ENCODE peak calls at places on chromosome 3, in seven cellular contexts. M, F, Q, N, C, P and G are unnamed samples.

GRCh38 chr3:10890665-10891064 is 74.6 kb downstream of the SLC6A11 start:
- DNase-seq in M (no peak), F (no peak), Q (no peak), N (no peak), C (no peak), P (no peak), G (no peak)

GRCh38 chr3:44848634-44849033 is 13.1 kb upstream of the TMEM42 start:
- DNase-seq in M (no peak), F (no peak), Q (no peak), N (no peak), C (no peak), P (no peak), G (no peak)

GRCh38 chr3:13292371-13292770 is 127.8 kb downstream of the NUP210 start:
- DNase-seq in M (no peak), F (no peak), Q (no peak), N (no peak), C (no peak), P (no peak), G (no peak)

GRCh38 chr3:55683666-55684270 is 196.7 kb upstream of the WNT5A start:
- DNase-seq in M (no peak), F (no peak), Q (no peak), N (no peak), C (no peak), P (peak), G (peak)

GRCh38 chr3:42179110-42179725 is 86.8 kb downstream of the CCK start:
- DNase-seq in M (no peak), F (peak), Q (no peak), N (peak), C (peak), P (no peak), G (no peak)

GRCh38 chr3:32366638-32367368 is 24.9 kb upstream of the CMTM7 start:
- DNase-seq in M (no peak), F (no peak), Q (no peak), N (no peak), C (peak), P (no peak), G (no peak)

GRCh38 chr3:102533784-102534183 is 99.0 kb downstream of the ZPLD1 start:
- DNase-seq in M (no peak), F (no peak), Q (no peak), N (no peak), C (no peak), P (no peak), G (no peak)

GRCh38 chr3:4859788-4860187 is 119.4 kb upstream of the BHLHE40 start:
- DNase-seq in M (no peak), F (no peak), Q (no peak), N (no peak), C (no peak), P (no peak), G (no peak)

GRCh38 chr3:10459954-10460754 is 45.2 kb downstream of the ATP2B2 start:
- DNase-seq in M (peak), F (peak), Q (no peak), N (peak), C (peak), P (no peak), G (no peak)

GRCh38 chr3:57142335-57142734 is 22.8 kb downstream of the IL17RD start:
- DNase-seq in M (no peak), F (no peak), Q (no peak), N (no peak), C (no peak), P (no peak), G (no peak)

GRCh38 chr3:57140894-57141293 is 24.3 kb downstream of the IL17RD start:
- DNase-seq in M (no peak), F (no peak), Q (no peak), N (no peak), C (no peak), P (no peak), G (no peak)

GRCh38 chr3:57144952-57145351 is 20.2 kb downstream of the IL17RD start:
- DNase-seq in M (no peak), F (no peak), Q (no peak), N (no peak), C (no peak), P (no peak), G (no peak)

GRCh38 chr3:57143886-57144459 is 21.2 kb downstream of the IL17RD start:
- DNase-seq in M (no peak), F (no peak), Q (no peak), N (no peak), C (no peak), P (no peak), G (no peak)

DNA sequence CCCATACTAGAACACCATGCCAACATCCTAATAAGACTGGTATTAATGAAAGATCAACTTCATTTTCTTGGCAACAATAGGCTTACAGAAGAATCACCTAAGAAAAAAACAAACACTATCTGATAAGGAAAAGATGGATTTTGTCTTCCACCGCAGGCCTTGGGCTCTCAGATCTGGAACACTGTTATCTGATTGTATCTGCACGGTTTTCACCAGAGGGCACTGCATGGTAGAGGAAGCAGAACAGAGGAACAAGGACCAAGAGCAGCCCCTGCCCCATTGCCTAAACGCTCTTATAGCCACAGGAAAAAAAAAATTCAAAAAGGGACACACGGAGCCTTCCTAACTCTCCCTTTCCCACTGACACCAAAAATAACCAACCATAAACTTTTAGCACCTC is 23.4 kb downstream of the IL17RD start:
- DNase-seq in M (no peak), F (no peak), Q (no peak), N (no peak), C (no peak), P (no peak), G (no peak)
- TF ChIP-seq CTCF in M (no peak), F (peak), Q (no peak), N (no peak), C (no peak), P (no peak), G (no peak)

GRCh38 chr3:53506763-53507145 is 12.3 kb downstream of the CACNA1D start:
- DNase-seq in M (no peak), F (no peak), Q (no peak), N (no peak), C (no peak), P (no peak), G (no peak)

GRCh38 chr3:53509494-53509893 is 15.1 kb downstream of the CACNA1D start:
- DNase-seq in M (no peak), F (no peak), Q (no peak), N (no peak), C (no peak), P (no peak), G (no peak)

GRCh38 chr3:53503185-53503584 is 8.8 kb downstream of the CACNA1D start:
- DNase-seq in M (no peak), F (no peak), Q (no peak), N (no peak), C (no peak), P (no peak), G (no peak)

GRCh38 chr3:53502737-53503136 is 8.3 kb downstream of the CACNA1D start:
- DNase-seq in M (no peak), F (no peak), Q (no peak), N (no peak), C (no peak), P (no peak), G (no peak)

DNA sequence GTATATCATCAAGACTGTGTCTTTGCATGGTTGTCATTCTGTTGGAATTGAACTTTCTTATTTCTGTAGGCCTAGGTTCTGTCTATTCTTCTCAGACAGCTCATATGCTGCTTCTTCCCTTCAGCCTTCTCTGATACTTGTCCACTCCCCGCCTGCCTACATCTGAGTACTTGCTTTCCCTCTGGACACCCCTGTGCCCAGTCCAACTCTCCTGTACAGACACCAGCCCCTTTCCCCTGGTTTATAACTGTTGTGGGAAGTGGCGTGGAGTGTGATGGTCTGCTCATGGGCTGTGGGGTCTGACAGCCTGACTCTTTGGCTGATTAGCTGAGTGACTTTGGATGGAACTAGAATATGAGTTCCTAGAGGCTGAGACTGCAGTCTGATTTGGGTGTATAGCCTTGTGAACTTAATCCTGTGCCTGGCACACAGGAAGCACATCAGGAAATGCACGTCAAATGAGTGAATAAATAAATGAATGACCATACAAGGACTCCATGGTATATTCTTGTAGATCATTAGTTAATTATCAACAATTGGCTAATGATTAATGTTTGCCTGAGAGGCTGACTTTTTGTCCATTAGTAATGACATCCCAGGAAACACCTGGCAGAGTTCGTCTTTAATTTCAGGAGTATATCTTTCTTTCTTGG is 11.8 kb downstream of the CACNA1D start:
- DNase-seq in M (no peak), F (no peak), Q (no peak), N (no peak), C (no peak), P (no peak), G (no peak)
- TF ChIP-seq CTCF in M (no peak), F (no peak), Q (no peak), N (no peak), C (no peak), P (no peak), G (no peak)

GRCh38 chr3:78140274-78140673 is 1100.4 kb downstream of the ROBO2 start:
- DNase-seq in M (no peak), F (no peak), Q (no peak), N (no peak), C (no peak), P (no peak), G (no peak)
- TF ChIP-seq CTCF in M (no peak), F (no peak), Q (no peak), N (no peak), C (no peak), P (no peak), G (no peak)

GRCh38 chr3:151230644-151231043 is 27.6 kb upstream of the GPR171 start:
- DNase-seq in M (no peak), F (no peak), Q (no peak), N (no peak), C (no peak), P (no peak), G (no peak)

GRCh38 chr3:151234825-151235224 is 31.8 kb upstream of the GPR171 start:
- DNase-seq in M (no peak), F (no peak), Q (no peak), N (no peak), C (no peak), P (no peak), G (no peak)

GRCh38 chr3:151232991-151233390 is 30.0 kb upstream of the GPR171 start:
- DNase-seq in M (no peak), F (no peak), Q (no peak), N (no peak), C (no peak), P (no peak), G (no peak)

GRCh38 chr3:151236316-151236715 is 33.3 kb upstream of the GPR171 start:
- DNase-seq in M (no peak), F (no peak), Q (no peak), N (no peak), C (no peak), P (no peak), G (no peak)
- TF ChIP-seq CTCF in M (no peak), F (no peak), Q (no peak), N (no peak), C (no peak), P (no peak), G (no peak)

GRCh38 chr3:99668044-99668443 is 29.6 kb downstream of the COL8A1 start:
- DNase-seq in M (no peak), F (no peak), Q (no peak), N (no peak), C (no peak), P (no peak), G (no peak)
- TF ChIP-seq CTCF in M (no peak), F (no peak), Q (no peak), N (no peak), C (no peak), P (no peak), G (no peak)

GRCh38 chr3:43215138-43215537 is 71.2 kb upstream of the SNRK start:
- DNase-seq in M (no peak), F (no peak), Q (no peak), N (no peak), C (no peak), P (no peak), G (no peak)

GRCh38 chr3:43217206-43217605 is 69.1 kb upstream of the SNRK start:
- DNase-seq in M (no peak), F (no peak), Q (no peak), N (no peak), C (no peak), P (no peak), G (no peak)

GRCh38 chr3:43217633-43218032 is 68.7 kb upstream of the SNRK start:
- DNase-seq in M (no peak), F (no peak), Q (no peak), N (peak), C (no peak), P (no peak), G (no peak)

GRCh38 chr3:43214616-43215015 is 71.7 kb upstream of the SNRK start:
- DNase-seq in M (no peak), F (no peak), Q (no peak), N (peak), C (peak), P (no peak), G (no peak)

DNA sequence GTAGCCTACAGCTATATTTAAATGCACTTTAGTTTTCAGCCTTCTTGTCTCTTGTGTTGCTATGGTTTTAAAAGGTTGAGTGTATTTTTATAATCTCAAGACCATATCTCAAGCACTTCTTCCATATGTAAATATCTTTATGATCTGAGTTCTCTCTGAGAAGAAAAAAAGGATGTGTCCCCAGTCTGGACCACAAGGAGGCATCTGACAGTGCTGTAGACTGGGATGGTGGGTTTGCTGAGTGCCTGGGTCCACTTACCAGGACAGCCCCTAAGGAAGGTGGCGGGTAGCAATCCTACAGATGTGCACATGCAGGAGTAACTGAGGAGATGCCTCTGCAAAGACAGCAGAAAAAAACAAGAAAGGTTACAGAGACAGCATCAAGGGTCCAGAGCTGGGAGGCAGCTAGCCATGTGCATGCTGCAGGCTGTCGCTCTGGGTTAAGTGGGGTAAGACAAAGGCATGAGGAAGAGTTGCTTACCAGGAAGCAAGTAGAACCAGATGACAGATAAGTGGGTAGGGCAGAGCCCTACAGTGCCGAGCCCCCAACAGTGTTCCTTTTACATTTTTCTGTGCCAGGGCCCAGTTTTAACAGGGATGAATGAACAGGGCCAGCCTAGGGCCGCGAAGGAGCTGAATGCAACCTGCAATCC is 70.5 kb upstream of the SNRK start:
- DNase-seq in M (no peak), F (peak), Q (no peak), N (no peak), C (no peak), P (no peak), G (no peak)
- TF ChIP-seq CTCF in M (peak), F (peak), Q (no peak), N (no peak), C (no peak), P (peak), G (no peak)

GRCh38 chr3:57960174-57960505 is 48.1 kb upstream of the FLNB start:
- DNase-seq in M (no peak), F (no peak), Q (no peak), N (no peak), C (no peak), P (no peak), G (no peak)

GRCh38 chr3:57959407-57960173 is 48.6 kb upstream of the FLNB start:
- DNase-seq in M (no peak), F (no peak), Q (peak), N (peak), C (no peak), P (no peak), G (no peak)

GRCh38 chr3:57956833-57957174 is 51.4 kb upstream of the FLNB start:
- DNase-seq in M (no peak), F (no peak), Q (no peak), N (no peak), C (no peak), P (no peak), G (no peak)

GRCh38 chr3:57957823-57958222 is 50.4 kb upstream of the FLNB start:
- DNase-seq in M (no peak), F (no peak), Q (no peak), N (no peak), C (no peak), P (no peak), G (no peak)

DNA sequence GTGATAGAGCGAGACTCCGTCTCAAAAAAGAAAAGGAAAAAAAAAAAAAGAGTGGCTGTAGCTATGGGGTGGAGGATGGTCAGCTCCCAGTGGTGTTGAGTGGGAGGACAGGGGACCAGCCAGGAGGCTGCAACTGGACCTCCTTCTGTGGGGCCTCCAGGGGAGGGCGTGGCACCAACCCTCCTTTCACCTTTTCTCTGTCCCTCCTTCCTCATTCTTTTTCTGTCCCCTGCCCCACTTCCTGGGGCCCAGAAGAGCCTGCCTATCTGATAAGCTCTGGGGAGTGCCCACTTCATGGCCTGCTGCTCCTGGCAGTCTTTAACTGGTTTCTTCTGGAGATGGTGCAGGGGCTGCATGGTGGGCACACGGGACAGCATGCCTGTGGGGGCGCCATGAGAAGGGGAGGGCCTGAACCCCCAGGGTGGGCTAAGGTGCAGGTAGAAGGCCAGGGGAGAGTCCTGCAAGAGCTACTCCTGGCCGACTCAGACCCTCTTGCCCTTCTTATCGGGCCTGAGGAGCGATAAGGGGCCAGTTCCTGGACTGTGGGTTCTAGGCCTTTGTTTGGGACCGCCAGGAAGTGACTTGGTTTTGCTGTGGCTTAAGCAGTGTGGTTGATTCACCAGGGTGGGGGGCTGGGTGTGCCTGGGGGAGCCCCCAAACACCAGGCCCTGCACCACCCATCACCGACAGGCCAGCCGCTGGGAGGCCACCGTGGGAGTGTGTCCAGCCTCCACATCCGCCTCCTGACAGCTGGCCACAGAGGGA is 49.4 kb upstream of the FLNB start:
- DNase-seq in M (no peak), F (no peak), Q (no peak), N (peak), C (no peak), P (no peak), G (no peak)
- TF ChIP-seq CTCF in M (no peak), F (no peak), Q (no peak), N (no peak), C (no peak), P (no peak), G (no peak)

DNA sequence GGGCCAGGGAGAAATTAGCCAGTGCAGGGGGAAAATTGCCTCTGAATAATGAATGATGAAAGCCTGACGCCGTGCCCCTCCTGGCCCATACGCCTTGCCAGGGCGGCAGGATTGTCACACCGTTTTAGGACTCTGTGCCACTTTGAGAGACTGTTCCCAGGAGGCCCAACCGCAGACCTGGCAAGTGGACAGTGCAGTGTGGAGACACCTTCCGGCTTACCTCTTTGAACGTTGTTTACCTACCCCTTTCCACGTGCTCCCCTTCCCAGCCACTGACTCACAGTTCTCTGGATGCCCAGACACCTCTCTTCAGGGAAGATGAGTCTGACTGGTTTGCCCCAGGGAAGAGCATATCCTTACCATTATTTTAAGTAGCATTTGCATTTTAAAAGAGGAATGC is 84.0 kb upstream of the PXYLP1 start:
- DNase-seq in M (no peak), F (no peak), Q (no peak), N (no peak), C (peak), P (no peak), G (no peak)
- TF ChIP-seq CTCF in M (no peak), F (no peak), Q (no peak), N (no peak), C (no peak), P (no peak), G (no peak)

DNA sequence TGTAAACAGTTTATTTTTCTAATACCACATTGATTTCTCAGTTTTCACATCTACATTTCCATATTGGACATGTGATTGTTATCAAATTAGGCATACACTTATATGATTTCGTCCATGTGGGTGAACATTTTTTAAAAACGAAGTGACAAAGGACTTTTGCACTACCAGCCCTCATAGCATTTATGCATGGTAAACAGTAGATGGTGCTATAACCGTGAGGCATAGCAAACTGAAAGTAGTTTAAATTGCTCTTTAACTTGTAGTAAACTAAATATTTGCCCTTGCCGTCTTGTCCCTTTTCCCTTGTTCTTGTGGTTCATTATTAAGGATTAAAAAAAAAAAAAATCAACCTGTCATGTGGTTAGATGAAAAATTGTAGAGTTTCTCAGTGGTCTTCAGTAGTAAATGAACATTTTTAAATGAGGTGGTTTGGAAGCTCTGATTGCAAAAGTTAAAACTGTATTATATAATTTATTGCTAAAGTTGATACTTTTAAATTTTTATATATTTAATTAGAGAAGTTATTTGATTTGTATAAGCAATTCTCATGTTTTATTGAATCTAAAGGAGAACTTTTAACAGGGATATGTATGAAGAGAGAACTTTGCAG is 24.0 kb downstream of the STX19 start:
- DNase-seq in M (no peak), F (peak), Q (no peak), N (peak), C (peak), P (no peak), G (no peak)
- TF ChIP-seq CTCF in M (peak), F (peak), Q (no peak), N (peak), C (peak), P (peak), G (peak)